ENCODE peak calls at places on chromosomes 3 and 15, in ten cellular contexts. K is H1, W is transverse colon, M is HepG2, L is Panc1, B is stomach, V is GM23338, N is spleen, E is SK-N-SH, O is breast epithelium. T is an unnamed sample. For H3K4me1, the result is how much of the 10 kb centered on the place peaks cover.

GRCh38 chr3:156551746-156552145 is 3.2 kb downstream of the SSR3 start:
- DNase-seq in E (no peak), V (no peak), K (no peak), W (no peak), M (no peak), O (no peak), L (no peak), B (no peak), N (no peak), T (no peak)

GRCh38 chr15:58228708-58229107 is 90.5 kb downstream of the AQP9 start:
- DNase-seq in M (no peak), K (no peak), V (peak), O (no peak), N (no peak), L (no peak), B (no peak), W (no peak), E (no peak), T (no peak)

GRCh38 chr15:66077320-66077663 is 176.3 kb downstream of the MEGF11 start:
- DNase-seq in L (no peak), B (no peak), M (no peak), O (no peak), W (no peak), E (no peak), K (no peak), V (no peak), N (no peak), T (no peak)

GRCh38 chr15:60973637-60974415 is 255.3 kb downstream of the RORA start:
- DNase-seq in B (no peak), V (no peak), N (no peak), O (no peak), K (no peak), M (no peak), W (no peak), E (no peak), L (no peak), T (peak)

GRCh38 chr3:191143224-191143623 is 55.8 kb upstream of the OSTN start:
- DNase-seq in L (no peak), M (no peak), B (no peak), O (no peak), N (no peak), K (no peak), W (no peak), V (no peak), E (no peak), T (no peak)

GRCh38 chr3:169686874-169687273 is 23.4 kb upstream of the MECOM start:
- DNase-seq in B (peak), W (no peak), L (no peak), O (no peak), N (no peak), M (peak), E (no peak), V (no peak), K (no peak), T (peak)

GRCh38 chr3:45309876-45310275 is 78.5 kb upstream of the LARS2 start:
- DNase-seq in M (no peak), O (no peak), B (no peak), V (no peak), L (no peak), K (no peak), E (no peak), N (no peak), W (no peak), T (no peak)

GRCh38 chr15:89472785-89473256 is 23.6 kb downstream of the RHCG start:
- DNase-seq in W (peak), O (no peak), K (peak), L (peak), E (peak), V (peak), N (peak), M (peak), B (peak), T (no peak)

GRCh38 chr15:25176991-25177954 is 222.5 kb downstream of the SNRPN start:
- DNase-seq in O (peak), E (peak), M (no peak), B (peak), L (no peak), K (no peak), N (peak), W (peak), V (no peak), T (no peak)

GRCh38 chr15:40346579-40347558 is 4.0 kb upstream of the PHGR1 start:
- DNase-seq in E (no peak), W (peak), B (no peak), K (no peak), L (no peak), M (peak), N (no peak), V (no peak), O (no peak), T (no peak)

GRCh38 chr3:62184559-62184958 is 188.8 kb downstream of the FEZF2 start:
- DNase-seq in M (peak), O (no peak), N (no peak), K (no peak), B (no peak), E (no peak), L (no peak), W (no peak), V (peak), T (no peak)

GRCh38 chr15:100731259-100732156 is 129.1 kb downstream of the ASB7 start:
- DNase-seq in M (no peak), N (no peak), E (peak), O (peak), L (no peak), B (no peak), V (no peak), W (no peak), K (no peak), T (peak)

GRCh38 chr15:39273805-39274411 is 307.0 kb upstream of the THBS1 start:
- DNase-seq in O (no peak), M (peak), W (no peak), N (no peak), B (peak), L (peak), K (no peak), E (no peak), V (no peak), T (no peak)

GRCh38 chr15:98858610-98859023 is 149.0 kb downstream of the PGPEP1L start:
- DNase-seq in O (no peak), V (no peak), N (no peak), M (no peak), W (no peak), K (no peak), B (no peak), L (no peak), E (no peak), T (no peak)

GRCh38 chr3:12953201-12953712 is 111.9 kb upstream of the RPL32 start:
- DNase-seq in O (no peak), M (no peak), K (no peak), E (no peak), V (no peak), N (no peak), B (no peak), L (no peak), W (no peak), T (no peak)
- H3K4me1 ChIP-seq in O (under half), M (under half), K (under half), E (half or more), V (under half), N (half or more), B (half or more), L (under half), W (under half), T (half or more)

DNA sequence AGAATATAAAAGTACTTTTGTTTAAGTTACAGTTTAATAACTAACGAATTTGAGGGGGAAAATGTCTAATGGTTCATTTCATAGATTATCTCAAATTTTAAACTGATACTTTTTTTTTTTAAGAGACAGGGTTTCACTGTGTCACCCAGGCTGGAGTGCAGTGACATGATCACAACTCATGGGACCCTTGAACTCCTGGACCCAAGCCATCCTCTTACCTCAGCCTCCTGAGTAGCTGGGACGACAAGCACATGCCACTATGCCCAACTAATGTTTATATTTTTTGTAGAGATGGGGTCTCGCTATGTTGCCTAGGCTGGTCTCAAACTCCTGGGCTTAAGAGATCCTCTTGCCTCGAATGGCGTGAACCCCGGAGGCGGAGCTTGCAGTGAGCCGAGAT is 16.5 kb downstream of the LRRC58 start:
- DNase-seq in O (no peak), V (no peak), N (no peak), M (no peak), K (no peak), W (no peak), E (no peak), B (no peak), L (no peak), T (no peak)
- TF ChIP-seq POLR2AphosphoS5 in O (no peak), V (no peak), N (no peak), M (no peak), K (no peak), W (no peak), E (no peak), B (no peak), L (no peak), T (no peak)

DNA sequence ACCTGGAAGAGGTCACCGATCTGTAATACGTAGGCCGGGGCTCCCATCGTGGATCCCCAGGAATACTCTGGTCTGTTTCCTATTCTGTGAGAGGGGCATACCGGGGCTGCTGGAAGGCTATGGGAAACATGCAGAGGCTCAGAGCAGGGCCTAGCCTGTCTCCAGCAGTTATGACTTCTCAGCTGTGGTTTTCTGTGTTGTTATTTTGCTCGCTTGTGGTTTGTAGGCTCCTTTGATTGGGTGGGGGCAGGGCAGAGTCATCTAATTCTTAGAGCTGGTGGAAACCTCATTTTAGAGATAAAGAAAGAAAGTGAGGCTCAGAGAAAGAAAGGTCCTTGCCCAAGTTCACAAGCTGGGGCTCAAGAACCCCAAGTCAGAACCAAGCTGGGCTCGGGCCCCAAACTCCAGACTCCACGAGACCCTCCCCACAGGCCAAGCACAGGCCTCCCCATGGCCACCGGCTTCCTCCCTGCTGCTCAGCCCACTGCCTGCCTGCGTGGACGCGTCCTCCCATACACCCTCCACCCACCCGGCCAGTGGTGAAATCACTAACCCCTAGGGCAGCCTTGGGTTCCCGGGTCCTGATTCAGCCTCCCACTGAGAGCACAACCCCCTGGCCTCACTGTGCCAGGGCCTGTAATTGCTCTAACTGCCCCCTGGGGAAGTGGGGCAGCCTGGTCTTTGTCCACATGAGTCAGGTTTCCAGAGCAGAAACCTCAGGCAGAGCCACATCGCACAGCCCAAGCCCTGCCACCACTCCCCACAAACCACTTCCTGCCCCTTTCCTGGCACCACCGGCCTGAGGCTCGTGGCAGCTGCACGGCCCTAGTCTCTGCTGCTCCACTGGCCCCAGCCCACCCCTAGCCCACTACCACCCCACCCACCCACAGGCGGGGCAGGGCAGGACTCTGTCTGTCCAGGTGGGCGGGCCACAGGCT is 270.8 kb downstream of the UACA start:
- DNase-seq in V (peak), O (no peak), E (peak), N (peak), L (no peak), K (no peak), W (peak), B (peak), M (no peak), T (no peak)
- TF ChIP-seq CTCF in V (no peak), O (peak), E (no peak), N (no peak), L (no peak), K (no peak), W (no peak), B (no peak), M (no peak), T (no peak)

DNA sequence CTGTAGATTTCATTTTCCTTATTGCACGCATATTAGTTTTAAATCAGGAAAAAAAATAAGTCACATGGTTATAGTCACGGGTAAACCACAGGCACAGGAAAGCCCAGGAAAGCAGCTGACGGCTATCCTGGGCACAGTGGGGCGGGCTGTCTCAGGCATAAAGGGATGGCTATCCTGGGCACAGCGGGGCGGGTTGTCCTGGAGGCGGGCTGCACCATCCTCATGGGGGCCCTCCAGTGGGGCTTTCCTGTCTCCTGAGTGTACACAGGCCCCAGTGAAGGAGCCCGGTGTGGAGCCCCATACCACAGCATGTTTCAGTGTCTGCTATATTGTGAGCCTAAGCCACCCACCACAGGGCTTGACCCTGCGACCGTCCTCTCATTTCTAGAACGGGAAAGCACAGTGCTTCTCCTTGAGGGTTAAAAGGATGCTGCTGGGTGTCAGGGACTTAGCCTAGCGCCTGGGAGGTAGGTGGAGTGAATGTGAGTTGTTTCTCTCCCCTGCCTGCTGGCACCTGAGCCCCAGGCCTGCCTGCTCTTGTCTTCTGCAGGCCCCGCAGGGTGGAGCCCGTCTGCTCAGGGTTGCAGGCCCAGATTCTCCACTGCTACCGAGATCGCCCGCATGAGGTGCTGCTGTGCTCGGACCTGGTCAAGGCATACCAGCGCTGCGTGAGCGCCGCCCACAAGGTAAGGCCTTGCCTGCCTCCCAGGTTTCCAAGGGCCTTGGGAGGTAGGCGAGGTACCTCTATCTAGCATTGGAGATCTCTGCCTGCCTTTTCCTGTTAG is 25.9 kb upstream of the PLXNA1 start:
- DNase-seq in V (no peak), K (no peak), B (no peak), W (no peak), E (no peak), N (peak), O (peak), M (no peak), L (no peak), T (no peak)
- H3K4me1 ChIP-seq in V (under half), K (under half), B (under half), W (under half), E (under half), N (under half), O (under half), M (under half), L (under half), T (under half)

DNA sequence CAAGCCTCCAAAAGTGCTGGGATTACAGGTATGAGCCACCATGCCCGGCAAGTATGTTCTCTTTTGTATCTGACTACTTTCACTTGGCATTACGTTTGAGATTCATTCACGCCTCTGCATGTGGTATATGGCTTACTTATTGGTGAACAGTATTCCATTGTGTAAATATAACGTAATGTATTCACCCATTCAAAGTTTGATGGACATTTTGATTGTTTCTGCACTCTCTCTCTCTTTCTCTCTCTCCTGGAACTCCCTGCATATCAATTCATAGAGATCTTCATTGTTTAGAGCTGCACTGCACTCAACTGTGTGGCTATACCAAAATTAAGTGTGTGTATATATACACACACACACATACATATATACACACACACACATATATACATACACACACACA is 30.4 kb downstream of the SPPL2A start:
- DNase-seq in K (no peak), B (no peak), M (no peak), W (no peak), V (no peak), N (no peak), L (no peak), E (no peak), O (no peak), T (no peak)
- TF ChIP-seq POLR2AphosphoS5 in K (no peak), B (no peak), M (no peak), W (no peak), V (no peak), N (no peak), L (no peak), E (no peak), O (no peak), T (no peak)

GRCh38 chr3:52829482-52829881 is 990 bp downstream of the ITIH4 start:
- DNase-seq in W (no peak), B (no peak), N (no peak), M (no peak), O (no peak), E (no peak), K (no peak), V (no peak), L (no peak), T (no peak)

GRCh38 chr3:52827441-52827840 is 3.0 kb downstream of the ITIH4 start:
- DNase-seq in N (no peak), B (no peak), M (no peak), L (no peak), W (no peak), K (no peak), V (no peak), O (no peak), E (no peak), T (no peak)

GRCh38 chr3:52829906-52830463 is 487 bp downstream of the ITIH4 start:
- DNase-seq in N (no peak), K (no peak), V (no peak), L (no peak), B (no peak), M (no peak), W (no peak), O (no peak), E (no peak), T (no peak)

GRCh38 chr3:52830535-52831258 is at the start of gene ITIH4:
- DNase-seq in M (no peak), B (no peak), N (no peak), L (no peak), E (no peak), K (no peak), V (peak), O (no peak), W (no peak), T (no peak)

GRCh38 chr3:52827866-52828376 is 2.6 kb downstream of the ITIH4 start:
- DNase-seq in M (peak), W (no peak), E (peak), B (peak), K (no peak), L (no peak), V (peak), N (no peak), O (no peak), T (no peak)
- TF ChIP-seq CTCF in M (peak), W (no peak), E (no peak), B (no peak), K (peak), L (no peak), V (peak), N (no peak), O (no peak), T (no peak)